ENCODE peak calls at places on chromosomes 16 and 17, in four cellular contexts. One of them, this sample, is unnamed.
A peak's percentile ranks its signal among the peaks of the same experiment; 100 is the strongest.

GRCh38 chr17:80631142-80632045 is 86.8 kb downstream of the RPTOR start:
- DNase-seq in non-pigmented ciliary epithelial cell: no peak
- DNase-seq in Jurkat, Clone E6-1: no peak
- DNase-seq in HepG2: no peak
- DNase-seq in this sample: no peak

GRCh38 chr17:81867123-81867951 is 3.8 kb downstream of the ARHGDIA start:
- DNase-seq in Jurkat, Clone E6-1: no peak
- DNase-seq in non-pigmented ciliary epithelial cell: no peak
- DNase-seq in HepG2: peak; percentile 50
- DNase-seq in this sample: no peak

GRCh38 chr16:76970745-76971099 is 220.3 kb upstream of the MON1B start:
- DNase-seq in non-pigmented ciliary epithelial cell: no peak
- DNase-seq in Jurkat, Clone E6-1: no peak
- DNase-seq in HepG2: peak; percentile 9
- DNase-seq in this sample: no peak

GRCh38 chr17:56798916-56799315 is 34.8 kb downstream of the C17orf67 start:
- DNase-seq in HepG2: no peak
- DNase-seq in Jurkat, Clone E6-1: no peak
- DNase-seq in non-pigmented ciliary epithelial cell: no peak
- DNase-seq in this sample: no peak

GRCh38 chr17:6591599-6592158 is 35.3 kb upstream of the PITPNM3 start:
- DNase-seq in HepG2: peak; percentile 22
- DNase-seq in non-pigmented ciliary epithelial cell: peak; percentile 63
- DNase-seq in Jurkat, Clone E6-1: peak; percentile 5
- DNase-seq in this sample: peak; percentile 63

GRCh38 chr16:88809068-88809675 is 2.6 kb downstream of the APRT start:
- DNase-seq in Jurkat, Clone E6-1: no peak
- DNase-seq in HepG2: no peak
- DNase-seq in non-pigmented ciliary epithelial cell: no peak
- DNase-seq in this sample: no peak

GRCh38 chr16:67163164-67163902 is 1.2 kb upstream of the HSF4 start:
- DNase-seq in HepG2: no peak
- DNase-seq in non-pigmented ciliary epithelial cell: no peak
- DNase-seq in Jurkat, Clone E6-1: no peak
- DNase-seq in this sample: no peak

GRCh38 chr17:44601574-44602372 is 44.5 kb downstream of the FZD2 start:
- DNase-seq in Jurkat, Clone E6-1: no peak
- DNase-seq in non-pigmented ciliary epithelial cell: no peak
- DNase-seq in HepG2: no peak
- DNase-seq in this sample: no peak

GRCh38 chr17:76710863-76711611 is at the start of gene MXRA7:
- DNase-seq in HepG2: no peak
- DNase-seq in Jurkat, Clone E6-1: no peak
- DNase-seq in non-pigmented ciliary epithelial cell: no peak
- DNase-seq in this sample: no peak

GRCh38 chr17:76446449-76447231 is 6.3 kb downstream of the UBE2O start:
- DNase-seq in Jurkat, Clone E6-1: no peak
- DNase-seq in non-pigmented ciliary epithelial cell: peak; percentile 57
- DNase-seq in HepG2: peak; percentile 84
- DNase-seq in this sample: no peak

GRCh38 chr16:31008154-31008950 is 2.1 kb downstream of the STX1B start:
- DNase-seq in HepG2: no peak
- DNase-seq in non-pigmented ciliary epithelial cell: peak; percentile 69
- DNase-seq in Jurkat, Clone E6-1: no peak
- DNase-seq in this sample: peak; percentile 41

GRCh38 chr17:7022791-7023571 is at the start of gene BCL6B:
- DNase-seq in Jurkat, Clone E6-1: no peak
- DNase-seq in non-pigmented ciliary epithelial cell: no peak
- DNase-seq in HepG2: no peak
- DNase-seq in this sample: no peak

GRCh38 chr16:12539185-12539929 is 264.3 kb downstream of the CPPED1 start:
- DNase-seq in non-pigmented ciliary epithelial cell: peak; percentile 58
- DNase-seq in HepG2: no peak
- DNase-seq in Jurkat, Clone E6-1: peak; percentile 12
- DNase-seq in this sample: no peak

This sample was measured in AG04450.